ENCODE peak calls at places on chromosomes 2 and 18, in four cellular contexts. One of them, this sample, is unnamed.
A peak's percentile ranks its signal among the peaks of the same experiment; 100 is the strongest.

GRCh38 chr2:187541086-187542085 is 12.8 kb downstream of the TFPI start:
- DNase-seq in kidney tubule cell: peak; percentile 82
- DNase-seq in NCI-H226: no peak
- DNase-seq in neural progenitor cell: no peak
- DNase-seq in this sample: no peak

GRCh38 chr2:192444286-192444838 is 249.6 kb upstream of the TMEFF2 start:
- DNase-seq in NCI-H226: no peak
- DNase-seq in neural progenitor cell: no peak
- DNase-seq in kidney tubule cell: no peak
- DNase-seq in this sample: no peak

GRCh38 chr18:7645756-7646155 is 78.6 kb downstream of the PTPRM start:
- DNase-seq in kidney tubule cell: peak; percentile 68
- DNase-seq in NCI-H226: no peak
- DNase-seq in neural progenitor cell: no peak
- DNase-seq in this sample: no peak

GRCh38 chr2:181682795-181683517 is 2.6 kb upstream of the NEUROD1 start:
- DNase-seq in neural progenitor cell: peak; percentile 32
- DNase-seq in kidney tubule cell: no peak
- DNase-seq in NCI-H226: no peak
- DNase-seq in this sample: no peak

GRCh38 chr2:238506669-238507068 is 79.9 kb downstream of the ASB1 start:
- DNase-seq in neural progenitor cell: no peak
- DNase-seq in NCI-H226: no peak
- DNase-seq in kidney tubule cell: no peak
- DNase-seq in this sample: no peak

GRCh38 chr2:86671304-86671981 is 47.8 kb upstream of the RNF103 start:
- DNase-seq in kidney tubule cell: no peak
- DNase-seq in NCI-H226: peak; percentile 60
- DNase-seq in neural progenitor cell: no peak
- DNase-seq in this sample: no peak

GRCh38 chr18:45962461-45962860 is 4.7 kb downstream of the EPG5 start:
- DNase-seq in NCI-H226: peak; percentile 89
- DNase-seq in kidney tubule cell: peak; percentile 94
- DNase-seq in neural progenitor cell: no peak
- DNase-seq in this sample: no peak

GRCh38 chr2:54228945-54229344 is 27.1 kb downstream of the TSPYL6 start:
- DNase-seq in NCI-H226: no peak
- DNase-seq in neural progenitor cell: no peak
- DNase-seq in kidney tubule cell: no peak
- DNase-seq in this sample: no peak

GRCh38 chr2:54083021-54083420 is 32.4 kb upstream of the ACYP2 start:
- DNase-seq in neural progenitor cell: peak; percentile 21
- DNase-seq in kidney tubule cell: no peak
- DNase-seq in NCI-H226: no peak
- DNase-seq in this sample: no peak

GRCh38 chr18:9627642-9628041 is 13.3 kb upstream of the PPP4R1 start:
- DNase-seq in neural progenitor cell: no peak
- DNase-seq in kidney tubule cell: peak; percentile 59
- DNase-seq in NCI-H226: peak; percentile 73
- DNase-seq in this sample: no peak

GRCh38 chr2:226794077-226794670 is 5.4 kb downstream of the IRS1 start:
- DNase-seq in kidney tubule cell: peak; percentile 30
- DNase-seq in NCI-H226: no peak
- DNase-seq in neural progenitor cell: no peak
- DNase-seq in this sample: no peak